ENCODE peak calls at places on chromosome 7, in six cellular contexts. V, X, Z, C, U and K are unnamed samples.
A peak's percentile ranks its signal among the peaks of the same experiment; 100 is the strongest.

GRCh38 chr7:23470290-23471089 is at the start of gene IGF2BP3:
- DNase-seq in U (no peak), Z (peak; percentile 99), C (no peak), X (peak; percentile 91), V (peak; percentile 93), K (no peak)

GRCh38 chr7:142795339-142795863 is 24.6 kb downstream of the PRSS2 start:
- DNase-seq in Z (no peak), X (no peak), C (no peak), U (no peak), V (peak; percentile 77), K (no peak)

GRCh38 chr7:113084499-113085172 is 2.0 kb downstream of the GPR85 start:
- DNase-seq in V (no peak), Z (no peak), U (no peak), C (no peak), X (no peak), K (no peak)

GRCh38 chr7:24715661-24716479 is 41.4 kb downstream of the GSDME start:
- DNase-seq in U (no peak), Z (peak; percentile 61), X (peak; percentile 87), C (no peak), V (peak; percentile 90), K (no peak)

GRCh38 chr7:47322731-47323130 is 259.2 kb downstream of the TNS3 start:
- DNase-seq in Z (no peak), V (no peak), U (no peak), X (peak; percentile 77), C (no peak), K (no peak)

GRCh38 chr7:79453558-79454324 is at the start of gene MAGI2:
- DNase-seq in X (peak; percentile 94), Z (peak; percentile 93), V (no peak), U (peak; percentile 88), C (peak; percentile 92), K (peak; percentile 89)

GRCh38 chr7:25391295-25391861 is 163.1 kb upstream of the NPVF start:
- DNase-seq in X (no peak), V (peak; percentile 7), Z (peak; percentile 42), C (no peak), U (no peak), K (no peak)

GRCh38 chr7:105369944-105370343 is 18.8 kb downstream of the SRPK2 start:
- DNase-seq in V (no peak), U (no peak), X (no peak), C (no peak), Z (no peak), K (no peak)

GRCh38 chr7:128879939-128880746 is 17.5 kb downstream of the ATP6V1F start:
- DNase-seq in V (no peak), X (no peak), U (peak; percentile 71), C (peak; percentile 52), Z (peak; percentile 69), K (peak; percentile 63)

GRCh38 chr7:7159063-7159645 is 23.2 kb upstream of the C1GALT1 start:
- DNase-seq in C (no peak), V (peak; percentile 8), X (no peak), Z (no peak), U (no peak), K (no peak)
- H3K4me3 ChIP-seq in C (no peak overlapping the region), V (peak overlapping the region; percentile 24), X (no peak overlapping the region), Z (peak overlapping the region; percentile 80), U (no peak overlapping the region), K (no peak overlapping the region)

GRCh38 chr7:54187886-54188518 is 354.2 kb upstream of the VSTM2A start:
- DNase-seq in Z (no peak), U (no peak), X (no peak), C (no peak), V (no peak), K (no peak)
- H3K9me3 ChIP-seq in Z (peaks cover 19% of the 10 kb centered on the region), U (no peaks in the 10 kb centered on the region), X (no peaks in the 10 kb centered on the region), C (no peaks in the 10 kb centered on the region), V (no peaks in the 10 kb centered on the region), K (peaks cover 2% of the 10 kb centered on the region)

GRCh38 chr7:36361227-36361626 is 28.4 kb upstream of the ANLN start:
- DNase-seq in X (no peak), V (no peak), C (no peak), U (no peak), Z (no peak), K (no peak)
- H3K4me3 ChIP-seq in X (no peak overlapping the region), V (no peak overlapping the region), C (no peak overlapping the region), U (no peak overlapping the region), Z (no peak overlapping the region), K (no peak overlapping the region)

GRCh38 chr7:64371116-64371515 is 57.4 kb downstream of the ZNF736 start:
- DNase-seq in C (no peak), X (no peak), V (no peak), U (no peak), Z (no peak), K (no peak)
- H3K9me3 ChIP-seq in C (no peaks in the 10 kb centered on the region), X (no peaks in the 10 kb centered on the region), V (no peaks in the 10 kb centered on the region), U (no peaks in the 10 kb centered on the region), Z (peaks cover 79% of the 10 kb centered on the region), K (peaks cover 50% of the 10 kb centered on the region)

GRCh38 chr7:45024126-45024744 is 24.2 kb downstream of the CCM2 start:
- DNase-seq in V (no peak), U (no peak), C (no peak), X (no peak), Z (no peak), K (no peak)

GRCh38 chr7:45027774-45028114 is 27.7 kb downstream of the CCM2 start:
- DNase-seq in X (no peak), U (no peak), V (no peak), Z (no peak), C (no peak), K (no peak)

GRCh38 chr7:45028138-45028919 is 28.3 kb downstream of the CCM2 start:
- DNase-seq in V (no peak), C (no peak), U (no peak), Z (no peak), X (no peak), K (no peak)

GRCh38 chr7:45026984-45027773 is 27.2 kb downstream of the CCM2 start:
- DNase-seq in X (no peak), U (no peak), V (peak; percentile 79), Z (peak; percentile 40), C (no peak), K (no peak)

GRCh38 chr7:45026013-45026412 is 26.0 kb downstream of the CCM2 start:
- DNase-seq in V (no peak), X (no peak), U (no peak), C (no peak), Z (no peak), K (no peak)
- H3K4me3 ChIP-seq in V (no peak overlapping the region), X (no peak overlapping the region), U (no peak overlapping the region), C (no peak overlapping the region), Z (no peak overlapping the region), K (no peak overlapping the region)